ENCODE peak calls at places on chromosomes 1 and 21, in four cellular contexts. W is H1, J is K562, X is GM12878. R is an unnamed sample.

GRCh38 chr21:44083631-44084291 is 23.4 kb upstream of the PWP2 start:
- DNase-seq in W (no peak), J (no peak), X (no peak), R (no peak)

GRCh38 chr1:175373786-175374623 is 181.4 kb upstream of the KIAA0040 start:
- DNase-seq in W (peak; percentile 21), J (peak; percentile 81), X (no peak), R (peak; percentile 77)

GRCh38 chr1:233327938-233328660 is 575 bp downstream of the MAP3K21 start:
- DNase-seq in W (no peak), J (peak; percentile 47), X (no peak), R (peak; percentile 71)

GRCh38 chr1:77143529-77144121 is 75.6 kb downstream of the PIGK start:
- DNase-seq in W (no peak), J (no peak), X (no peak), R (peak; percentile 15)

GRCh38 chr1:235642021-235642942 is 7.3 kb downstream of the GNG4 start:
- DNase-seq in W (no peak), J (peak; percentile 35), X (no peak), R (peak; percentile 20)

GRCh38 chr1:244896550-244896949 is 32.2 kb upstream of the HNRNPU start:
- DNase-seq in W (no peak), J (no peak), X (no peak), R (no peak)

GRCh38 chr21:45736042-45736704 is 92.6 kb downstream of the PCBP3 start:
- DNase-seq in W (no peak), J (no peak), X (no peak), R (no peak)

GRCh38 chr1:62774971-62775578 is 8.9 kb upstream of the ATG4C start:
- DNase-seq in W (no peak), J (no peak), X (no peak), R (no peak)

GRCh38 chr1:209542585-209542984 is 40.9 kb upstream of the CAMK1G start:
- DNase-seq in W (no peak), J (no peak), X (no peak), R (no peak)

GRCh38 chr1:152533327-152533938 is 19.2 kb downstream of the CRCT1 start:
- DNase-seq in W (no peak), J (peak; percentile 64), X (no peak), R (peak; percentile 45)

GRCh38 chr1:17594690-17595601 is 55.4 kb downstream of the ARHGEF10L start:
- DNase-seq in W (no peak), J (no peak), X (no peak), R (no peak)

GRCh38 chr21:44778499-44778911 is 23.1 kb downstream of the UBE2G2 start:
- DNase-seq in W (no peak), J (no peak), X (no peak), R (no peak)

GRCh38 chr1:156090138-156090821 is 8.0 kb upstream of the MEX3A start:
- DNase-seq in W (no peak), J (no peak), X (no peak), R (no peak)

GRCh38 chr1:154556422-154556821 is 2.0 kb downstream of the UBE2Q1 start:
- DNase-seq in W (no peak), J (no peak), X (no peak), R (no peak)

DNA sequence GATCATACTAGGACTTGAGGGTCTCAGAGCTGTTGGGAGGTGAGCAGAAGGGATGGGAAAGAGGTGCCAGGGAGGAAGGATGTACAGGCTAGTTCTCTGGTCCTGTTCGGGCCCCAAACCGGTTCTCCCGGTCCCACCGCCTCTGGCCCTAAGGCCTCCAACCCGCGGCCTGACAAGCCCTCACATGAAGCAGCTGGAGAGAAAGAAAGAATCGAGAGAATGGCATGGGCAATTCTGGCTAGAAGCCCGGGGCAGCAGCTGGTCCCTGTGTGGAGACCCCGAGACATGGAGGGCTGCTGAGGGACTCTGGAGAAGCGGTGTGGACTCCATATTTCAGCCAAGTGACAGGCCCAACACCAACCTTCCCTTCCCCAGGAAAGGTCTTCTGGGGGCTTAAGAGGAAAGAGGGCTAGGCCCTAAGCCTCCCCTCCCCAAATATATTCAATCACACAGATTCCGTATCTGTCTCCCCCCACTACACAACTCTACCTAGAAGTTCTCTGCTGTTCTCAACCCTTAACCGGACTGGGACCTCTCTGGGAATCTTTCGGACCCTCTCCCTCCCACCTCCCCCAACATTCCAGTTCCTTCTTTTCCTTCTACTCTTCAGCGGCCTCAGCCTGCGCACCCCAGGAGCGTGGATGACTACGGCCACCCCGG is 610 bp downstream of the CDC42SE1 start:
- DNase-seq in W (no peak), J (no peak), X (no peak), R (peak; percentile 53)
- TF ChIP-seq NRF1 in W (no peak), J (no peak), X (no peak), R (no peak)

DNA sequence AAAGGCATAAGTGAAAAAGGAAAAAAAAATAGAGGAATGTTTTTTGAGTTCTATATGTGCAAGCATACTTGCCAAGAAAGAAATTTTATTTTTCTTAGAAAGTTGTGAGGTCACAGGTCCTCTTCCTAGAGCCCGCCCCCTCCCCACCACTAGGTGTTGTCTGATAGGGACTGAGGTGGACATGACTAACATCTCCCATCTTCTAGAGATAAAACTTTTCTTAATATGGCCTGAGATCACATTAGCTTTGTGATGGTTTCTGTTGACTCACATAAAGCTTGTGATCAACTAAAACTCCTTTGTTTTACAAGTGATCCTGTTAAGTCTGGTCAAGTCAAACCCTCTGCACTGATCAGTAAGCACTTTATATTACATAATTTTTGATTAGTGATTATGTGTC is 33.4 kb upstream of the CITED4 start:
- DNase-seq in W (no peak), J (peak; percentile 43), X (no peak), R (no peak)
- TF ChIP-seq NRF1 in W (no peak), J (no peak), X (no peak), R (no peak)

DNA sequence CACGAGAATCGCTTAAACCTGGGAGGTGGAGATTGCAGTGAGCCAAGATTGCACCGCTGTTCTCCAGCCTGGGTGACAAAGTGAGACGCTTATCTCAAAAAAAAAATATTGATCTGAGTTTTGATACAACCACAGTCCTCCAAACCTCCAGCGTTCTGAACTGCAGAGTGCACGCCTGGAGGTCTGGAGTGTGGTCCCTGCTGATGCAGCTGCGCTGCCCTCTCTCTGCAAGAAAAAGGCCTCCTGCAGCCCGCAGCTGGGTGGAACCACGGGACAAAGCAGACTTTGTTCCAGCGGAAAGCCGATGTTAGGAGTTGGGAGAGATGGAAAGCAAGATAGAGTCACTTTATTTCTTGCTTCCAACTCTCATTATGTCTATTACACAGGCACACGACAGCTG is 144.9 kb upstream of the SOD1 start:
- DNase-seq in W (no peak), J (no peak), X (no peak), R (peak; percentile 78)
- TF ChIP-seq NRF1 in W (no peak), J (no peak), X (no peak), R (no peak)

DNA sequence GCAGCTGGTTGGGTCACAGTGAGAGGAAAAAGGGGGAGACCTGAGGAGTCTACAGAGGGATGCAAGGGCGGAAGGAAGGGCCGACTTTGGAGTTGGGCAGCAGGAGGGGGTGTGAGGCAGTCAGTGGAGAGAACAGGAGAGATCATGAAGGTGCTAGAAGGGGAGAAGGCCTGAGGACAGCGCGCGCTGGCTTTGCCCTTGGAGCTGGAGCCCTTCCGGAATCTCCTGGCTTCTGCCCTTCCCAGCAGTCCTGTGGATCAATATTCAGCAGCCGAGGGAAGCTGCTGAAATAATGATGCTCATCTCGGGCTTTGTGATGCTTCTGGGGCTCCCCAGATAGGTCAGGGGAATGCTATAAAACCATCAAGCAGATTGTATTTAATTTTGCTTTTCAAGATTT is 26.7 kb downstream of the SLC37A1 start:
- DNase-seq in W (no peak), J (no peak), X (no peak), R (no peak)
- TF ChIP-seq NRF1 in W (no peak), J (no peak), X (no peak), R (no peak)

DNA sequence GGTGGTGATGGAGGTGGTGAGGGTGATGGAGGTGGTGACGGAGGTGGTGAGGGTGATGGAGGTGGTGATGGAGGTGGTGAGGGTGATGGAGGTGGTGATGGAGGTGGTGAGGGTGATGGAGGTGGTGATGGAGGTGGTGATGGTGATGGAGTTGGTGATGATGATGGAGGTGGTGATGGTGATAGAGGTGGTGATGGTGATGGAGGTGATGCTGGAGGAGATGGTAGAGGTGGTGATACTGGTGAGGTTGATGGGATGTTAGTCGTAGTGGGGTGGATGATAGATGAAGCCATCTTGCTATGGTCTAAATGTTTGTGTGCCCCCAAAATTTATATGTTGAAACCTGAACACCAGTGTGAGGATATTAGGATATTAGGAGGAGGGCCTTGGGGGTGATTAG is 25.3 kb upstream of the IFNLR1 start:
- DNase-seq in W (no peak), J (no peak), X (no peak), R (no peak)
- TF ChIP-seq NRF1 in W (no peak), J (no peak), X (no peak), R (no peak)

GRCh38 chr1:101388904-101389546 is 152.2 kb downstream of the S1PR1 start:
- DNase-seq in W (no peak), J (no peak), X (peak; percentile 90), R (no peak)
- TF ChIP-seq NRF1 in W (no peak), J (no peak), X (no peak), R (no peak)

GRCh38 chr21:31732538-31732864 is 583 bp upstream of the SCAF4 start:
- DNase-seq in W (no peak), J (no peak), X (no peak), R (no peak)

GRCh38 chr21:31730687-31731111 is 1.2 kb downstream of the SCAF4 start:
- DNase-seq in W (peak; percentile 70), J (no peak), X (no peak), R (no peak)

GRCh38 chr21:31729622-31730343 is 2.1 kb downstream of the SCAF4 start:
- DNase-seq in W (no peak), J (no peak), X (no peak), R (no peak)

GRCh38 chr21:31731802-31732537 is at the start of gene SCAF4:
- DNase-seq in W (peak; percentile 49), J (peak; percentile 94), X (peak; percentile 28), R (peak; percentile 98)

GRCh38 chr21:31731112-31731801 is 661 bp downstream of the SCAF4 start:
- DNase-seq in W (no peak), J (peak; percentile 79), X (no peak), R (peak; percentile 85)
- TF ChIP-seq NRF1 in W (no peak), J (no peak), X (no peak), R (no peak)

GRCh38 chr1:31768939-31769704 is 5.0 kb upstream of the ADGRB2 start:
- DNase-seq in W (no peak), J (no peak), X (no peak), R (no peak)
- TF ChIP-seq NRF1 in W (no peak), J (no peak), X (no peak), R (no peak)

GRCh38 chr1:22121421-22121911 is 21.4 kb downstream of the WNT4 start:
- DNase-seq in W (no peak), J (peak; percentile 96), X (no peak), R (peak; percentile 81)
- TF ChIP-seq NRF1 in W (no peak), J (peak; percentile 64), X (no peak), R (no peak)

R was measured in SK-N-SH.